ENCODE peak calls at places on chromosomes 13 and 19, in four cellular contexts. One of them, this sample, is unnamed.

GRCh38 chr13:21238267-21238666 is 61.8 kb downstream of the MRPL57 start:
- DNase-seq in fibroblast of lung: no peak
- DNase-seq in A673: no peak
- DNase-seq in CD8-positive, alpha-beta T cell: no peak
- DNase-seq in this sample: no peak

GRCh38 chr19:5966941-5967340 is 11.0 kb downstream of the RANBP3 start:
- DNase-seq in fibroblast of lung: no peak
- DNase-seq in A673: no peak
- DNase-seq in CD8-positive, alpha-beta T cell: no peak
- DNase-seq in this sample: no peak

GRCh38 chr19:45657520-45658163 is 10.4 kb upstream of the GIPR start:
- DNase-seq in fibroblast of lung: no peak
- DNase-seq in A673: no peak
- DNase-seq in CD8-positive, alpha-beta T cell: no peak
- DNase-seq in this sample: no peak

GRCh38 chr13:46751811-46752635 is 44.9 kb downstream of the ESD start:
- DNase-seq in fibroblast of lung: no peak
- DNase-seq in A673: peak; percentile 9
- DNase-seq in CD8-positive, alpha-beta T cell: peak; percentile 20
- DNase-seq in this sample: peak; percentile 25

GRCh38 chr13:64099994-64100393 is 2684.3 kb upstream of the PCDH20 start:
- DNase-seq in fibroblast of lung: no peak
- DNase-seq in A673: no peak
- DNase-seq in CD8-positive, alpha-beta T cell: no peak
- DNase-seq in this sample: no peak

GRCh38 chr13:91361755-91362271 is 14.3 kb downstream of the MIR17HG start:
- DNase-seq in fibroblast of lung: no peak
- DNase-seq in A673: no peak
- DNase-seq in CD8-positive, alpha-beta T cell: no peak
- DNase-seq in this sample: no peak

GRCh38 chr13:99392806-99393135 is 85.6 kb upstream of the GPR183 start:
- DNase-seq in fibroblast of lung: no peak
- DNase-seq in A673: no peak
- DNase-seq in CD8-positive, alpha-beta T cell: no peak
- DNase-seq in this sample: no peak

GRCh38 chr13:94481966-94482365 is 2.5 kb upstream of the DCT start:
- DNase-seq in fibroblast of lung: peak; percentile 80
- DNase-seq in A673: no peak
- DNase-seq in CD8-positive, alpha-beta T cell: no peak
- DNase-seq in this sample: no peak

GRCh38 chr19:57642396-57643046 is 9.6 kb downstream of the ZNF211 start:
- DNase-seq in fibroblast of lung: no peak
- DNase-seq in A673: no peak
- DNase-seq in CD8-positive, alpha-beta T cell: no peak
- DNase-seq in this sample: no peak

GRCh38 chr13:108227651-108228272 is 9.6 kb downstream of the ABHD13 start:
- DNase-seq in fibroblast of lung: peak; percentile 57
- DNase-seq in A673: peak; percentile 65
- DNase-seq in CD8-positive, alpha-beta T cell: no peak
- DNase-seq in this sample: no peak

GRCh38 chr13:33472446-33472845 is 186.9 kb upstream of the STARD13 start:
- DNase-seq in fibroblast of lung: no peak
- DNase-seq in A673: no peak
- DNase-seq in CD8-positive, alpha-beta T cell: no peak
- DNase-seq in this sample: no peak

GRCh38 chr19:3450796-3451411 is 29.4 kb downstream of the SMIM24 start:
- DNase-seq in fibroblast of lung: peak; percentile 100
- DNase-seq in A673: peak; percentile 67
- DNase-seq in CD8-positive, alpha-beta T cell: no peak
- DNase-seq in this sample: no peak

DNA sequence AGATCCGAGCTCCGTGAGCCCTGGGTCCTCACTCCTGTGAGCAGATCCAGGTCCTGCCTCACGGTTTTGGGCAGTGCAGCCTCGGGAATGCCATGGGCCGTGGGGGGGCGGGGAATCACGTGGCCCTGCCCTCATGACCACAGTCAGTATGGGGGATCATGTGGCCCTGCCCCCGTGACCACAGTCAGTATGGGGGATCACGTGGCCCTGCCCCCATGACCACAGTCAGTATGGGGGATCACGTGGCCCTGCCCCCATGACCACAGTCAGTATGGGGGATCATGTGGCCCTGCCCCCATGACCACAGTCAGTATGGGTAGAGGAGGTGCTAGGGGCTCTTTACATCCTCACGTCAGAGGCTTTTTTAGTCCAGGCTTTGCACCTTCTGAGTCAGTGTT is 64.3 kb upstream of the F7 start:
- DNase-seq in fibroblast of lung: no peak
- DNase-seq in A673: no peak
- DNase-seq in CD8-positive, alpha-beta T cell: no peak
- DNase-seq in this sample: no peak
- H3K4me1 ChIP-seq in fibroblast of lung: no peaks in the 10 kb centered on the region
- H3K4me1 ChIP-seq in A673: no peaks in the 10 kb centered on the region
- H3K4me1 ChIP-seq in CD8-positive, alpha-beta T cell: no peaks in the 10 kb centered on the region
- H3K4me1 ChIP-seq in this sample: no peaks in the 10 kb centered on the region

DNA sequence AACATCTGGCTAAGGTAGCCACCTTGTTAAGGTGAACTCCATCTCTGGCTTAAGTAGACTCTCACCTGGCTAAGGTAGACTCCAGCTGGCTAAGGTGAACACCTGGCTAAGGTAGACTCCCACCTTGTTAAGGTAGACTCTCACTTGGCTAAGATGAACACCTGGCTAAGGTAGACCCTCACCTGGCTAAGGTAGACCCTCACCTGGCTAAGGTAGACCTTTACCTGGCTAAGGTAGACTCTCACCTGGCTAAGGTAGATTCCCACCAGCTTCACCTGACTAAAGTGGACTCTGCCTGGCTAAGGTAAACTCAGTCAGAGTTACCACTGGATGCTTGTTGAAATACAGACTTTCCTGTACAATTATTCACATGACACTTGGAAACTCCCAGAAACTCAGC is 23.6 kb downstream of the PIN1 start:
- DNase-seq in fibroblast of lung: no peak
- DNase-seq in A673: no peak
- DNase-seq in CD8-positive, alpha-beta T cell: no peak
- DNase-seq in this sample: no peak
- H3K27ac ChIP-seq in fibroblast of lung: no peak overlapping the region
- H3K27ac ChIP-seq in A673: no peak overlapping the region
- H3K27ac ChIP-seq in CD8-positive, alpha-beta T cell: no peak overlapping the region
- H3K27ac ChIP-seq in this sample: peak overlapping the region; percentile 35

DNA sequence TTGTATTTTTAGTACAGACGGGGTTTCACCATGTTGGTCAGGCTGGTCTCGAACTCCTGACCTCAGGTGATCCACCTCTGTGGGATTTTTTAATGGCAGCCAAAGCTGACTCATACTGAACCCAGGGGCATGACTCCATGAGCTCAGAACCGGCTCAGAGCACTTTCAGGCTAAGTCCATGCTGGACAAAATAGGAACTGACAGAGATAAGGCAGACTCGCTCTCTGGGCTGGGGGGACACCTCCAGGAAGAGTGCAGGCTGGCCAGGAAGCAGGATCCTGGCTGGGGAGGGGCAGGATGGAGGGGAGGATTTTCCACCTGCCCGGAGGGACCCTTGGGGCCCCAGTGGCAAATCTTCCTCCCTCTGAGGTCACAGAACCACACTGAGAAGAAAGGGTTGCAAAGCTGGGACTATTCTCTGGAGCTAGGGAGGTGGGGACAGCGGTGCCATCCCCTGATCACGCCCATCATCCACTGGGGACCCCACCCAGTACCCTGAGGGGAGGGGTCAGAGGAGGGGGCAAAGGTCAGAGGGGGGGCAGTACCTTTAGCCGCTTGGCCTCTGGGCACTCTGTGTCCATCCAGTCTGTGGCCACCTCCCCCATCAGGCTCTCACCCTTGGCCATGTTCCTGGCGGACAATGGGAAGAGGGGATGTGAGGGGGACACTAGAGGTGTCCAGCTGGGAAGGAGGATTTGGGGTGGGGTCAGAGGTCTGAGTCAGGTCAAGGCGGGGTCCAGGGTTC is 31.1 kb downstream of the NOTCH3 start:
- DNase-seq in fibroblast of lung: no peak
- DNase-seq in A673: no peak
- DNase-seq in CD8-positive, alpha-beta T cell: no peak
- DNase-seq in this sample: no peak
- H3K4me1 ChIP-seq in fibroblast of lung: no peaks in the 10 kb centered on the region
- H3K4me1 ChIP-seq in A673: no peaks in the 10 kb centered on the region
- H3K4me1 ChIP-seq in CD8-positive, alpha-beta T cell: no peaks in the 10 kb centered on the region
- H3K4me1 ChIP-seq in this sample: no peaks in the 10 kb centered on the region

DNA sequence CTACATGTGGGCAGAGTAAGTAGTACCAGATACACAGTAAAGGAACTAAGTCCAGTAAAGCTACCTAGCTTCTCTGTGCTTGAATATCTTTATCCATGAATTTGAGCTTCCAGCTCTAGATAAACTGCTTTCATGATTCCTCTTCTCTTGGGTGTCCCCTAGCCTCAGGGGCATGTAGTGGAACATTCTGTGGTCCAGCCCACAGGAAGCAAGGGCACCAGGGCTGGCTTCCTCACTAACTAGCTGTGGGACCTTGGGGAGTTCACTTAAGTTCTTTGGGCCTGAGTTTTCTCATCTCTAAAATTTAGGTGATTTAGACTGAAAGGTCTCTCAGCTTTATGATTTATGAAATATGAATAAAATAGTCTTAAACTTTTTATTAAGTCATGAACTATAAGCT is 185.7 kb downstream of the KATNAL1 start:
- DNase-seq in fibroblast of lung: no peak
- DNase-seq in A673: no peak
- DNase-seq in CD8-positive, alpha-beta T cell: no peak
- DNase-seq in this sample: no peak
- H3K27ac ChIP-seq in fibroblast of lung: no peak overlapping the region
- H3K27ac ChIP-seq in A673: no peak overlapping the region
- H3K27ac ChIP-seq in CD8-positive, alpha-beta T cell: no peak overlapping the region
- H3K27ac ChIP-seq in this sample: no peak overlapping the region

This sample was measured in effector memory CD4-positive, alpha-beta T cell.